ENCODE peak calls at places on chromosomes 1 and 21, in seven cellular contexts. H is thyroid gland, J is right cardiac atrium, X is prostate gland, M is adrenal gland, Q is pancreas, K is fibroblast of lung. R is an unnamed sample. For H3K9me3, the result is how much of the 10 kb centered on the place peaks cover.

GRCh38 chr1:43452789-43453441 is 816 bp downstream of the HYI start:
- DNase-seq in J (no peak), K (peak), Q (no peak), M (no peak), X (peak), H (peak), R (no peak)

GRCh38 chr1:16631248-16632043 is 18.1 kb upstream of the NBPF1 start:
- DNase-seq in Q (peak), K (no peak), X (no peak), M (peak), H (peak), J (peak), R (no peak)

GRCh38 chr21:35783686-35784085 is 276.6 kb downstream of the SETD4 start:
- DNase-seq in Q (no peak), X (no peak), K (peak), J (no peak), H (no peak), M (no peak), R (no peak)

GRCh38 chr1:44628962-44629756 is 45.1 kb downstream of the TMEM53 start:
- DNase-seq in J (no peak), H (no peak), Q (peak), K (peak), M (no peak), X (no peak), R (no peak)

GRCh38 chr21:41687633-41688032 is 79.2 kb downstream of the RIPK4 start:
- DNase-seq in K (no peak), M (no peak), Q (no peak), H (no peak), J (no peak), X (no peak), R (no peak)

GRCh38 chr1:72271555-72272096 is 10.7 kb downstream of the NEGR1 start:
- DNase-seq in X (no peak), Q (no peak), M (no peak), K (no peak), H (no peak), J (no peak), R (no peak)

GRCh38 chr1:229756666-229757065 is 130.6 kb downstream of the URB2 start:
- DNase-seq in X (no peak), Q (no peak), J (no peak), M (no peak), K (peak), H (no peak), R (no peak)

GRCh38 chr1:91273875-91274274 is 130.8 kb downstream of the HFM1 start:
- DNase-seq in X (no peak), H (no peak), J (no peak), M (no peak), Q (no peak), K (peak), R (no peak)

GRCh38 chr1:230459463-230459862 is 33.3 kb upstream of the PGBD5 start:
- DNase-seq in M (no peak), H (no peak), X (no peak), Q (no peak), K (peak), J (no peak), R (no peak)

GRCh38 chr1:245216356-245217110 is 61.7 kb downstream of the KIF26B start:
- DNase-seq in J (no peak), Q (no peak), X (no peak), H (no peak), K (no peak), M (no peak), R (no peak)

GRCh38 chr1:64234714-64235113 is 31.3 kb downstream of the UBE2U start:
- DNase-seq in H (no peak), M (no peak), Q (no peak), J (no peak), X (no peak), K (no peak), R (no peak)

GRCh38 chr1:64240209-64240608 is 36.8 kb downstream of the UBE2U start:
- DNase-seq in H (no peak), Q (no peak), X (no peak), M (no peak), J (no peak), K (peak), R (no peak)

GRCh38 chr1:64235910-64236309 is 32.5 kb downstream of the UBE2U start:
- DNase-seq in K (no peak), M (no peak), X (no peak), J (no peak), H (no peak), Q (no peak), R (no peak)

GRCh38 chr1:64235133-64235532 is 31.7 kb downstream of the UBE2U start:
- DNase-seq in H (no peak), K (no peak), Q (no peak), X (no peak), J (no peak), M (no peak), R (no peak)

GRCh38 chr1:64236584-64236983 is 33.2 kb downstream of the UBE2U start:
- DNase-seq in M (no peak), H (no peak), X (no peak), K (no peak), J (no peak), Q (no peak), R (no peak)
- H3K9me3 ChIP-seq in M (under half), H (under half), X (under half), K (under half), J (under half), Q (under half), R (under half)

DNA sequence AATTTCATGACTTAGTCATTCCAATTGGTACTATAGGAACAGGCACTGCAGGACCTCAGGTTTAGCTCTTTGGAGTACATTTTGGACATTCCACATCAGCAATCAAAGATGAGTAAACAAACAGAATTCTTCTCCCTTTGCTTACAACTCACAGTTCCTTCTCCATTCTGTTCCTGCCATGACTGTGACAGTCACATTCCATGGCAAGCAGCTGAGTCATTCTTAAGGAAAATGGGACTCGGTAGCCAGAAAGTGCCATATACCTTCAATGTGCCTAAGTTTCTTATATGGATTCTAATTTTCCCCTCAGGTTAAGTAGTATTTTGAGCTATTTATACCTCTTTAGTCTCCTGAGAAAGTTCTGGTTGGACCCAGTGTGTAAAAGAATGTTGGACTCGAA is 25.6 kb downstream of the CRCT1 start:
- DNase-seq in J (no peak), Q (no peak), K (no peak), M (no peak), X (no peak), H (no peak), R (no peak)
- H3K9me3 ChIP-seq in J (under half), Q (under half), K (under half), M (under half), X (under half), H (under half), R (under half)

GRCh38 chr1:82578086-82578726 is 777.5 kb downstream of the ADGRL2 start:
- DNase-seq in X (no peak), Q (no peak), H (no peak), K (no peak), M (no peak), J (no peak), R (no peak)
- H3K9me3 ChIP-seq in X (under half), Q (under half), H (under half), K (under half), M (under half), J (under half), R (under half)

DNA sequence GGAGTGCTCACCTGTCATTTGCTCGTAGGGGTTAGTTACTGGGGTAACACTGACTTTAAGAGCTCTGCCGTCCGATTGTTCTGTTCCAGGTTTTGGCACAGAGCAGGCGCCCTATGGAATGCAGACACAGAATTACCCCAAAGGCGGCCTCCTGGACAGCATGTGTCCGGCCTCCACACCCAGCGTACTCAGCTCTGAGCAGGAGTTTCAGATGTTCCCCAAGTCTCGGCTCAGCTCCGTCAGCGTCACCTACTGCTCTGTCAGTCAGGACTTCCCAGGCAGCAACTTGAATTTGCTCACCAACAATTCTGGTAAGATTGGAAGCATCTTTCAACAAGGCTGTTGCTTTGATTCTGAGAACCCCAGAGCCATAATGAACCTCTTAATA is 12.6 kb downstream of the ETS2 start:
- DNase-seq in H (no peak), J (no peak), K (no peak), M (no peak), X (no peak), Q (no peak), R (no peak)
- H3K9me3 ChIP-seq in H (under half), J (under half), K (under half), M (under half), X (under half), Q (under half), R (under half)

GRCh38 chr1:20386682-20387081 is 96.0 kb downstream of the VWA5B1 start:
- DNase-seq in K (no peak), H (no peak), Q (no peak), J (no peak), M (no peak), X (no peak), R (no peak)
- H3K9me3 ChIP-seq in K (under half), H (under half), Q (under half), J (under half), M (under half), X (under half), R (under half)